ENCODE peak calls at places on chromosomes 12 and 14, in nine cellular contexts. N, A, W, H, G, V, P, D and C are unnamed samples.

GRCh38 chr12:1859643-1860042 is 39.3 kb downstream of the LRTM2 start:
- DNase-seq in V (no peak), A (no peak), D (no peak), H (no peak), W (no peak), G (peak), P (no peak), N (peak), C (no peak)

GRCh38 chr12:112303004-112303403 is 79.2 kb downstream of the HECTD4 start:
- DNase-seq in D (peak), N (peak), G (peak), H (no peak), V (no peak), A (peak), P (no peak), W (no peak), C (no peak)

GRCh38 chr12:2811791-2812190 is 677 bp upstream of the ITFG2 start:
- DNase-seq in W (no peak), H (no peak), P (no peak), A (no peak), N (no peak), G (no peak), D (no peak), V (no peak), C (no peak)

GRCh38 chr12:94570161-94570560 is 80.2 kb downstream of the TMCC3 start:
- DNase-seq in P (no peak), G (no peak), V (no peak), N (no peak), D (no peak), W (no peak), A (peak), H (peak), C (no peak)

GRCh38 chr14:43939836-43940235 is 567.2 kb downstream of the FSCB start:
- DNase-seq in G (no peak), D (no peak), N (no peak), V (no peak), P (no peak), W (no peak), H (no peak), A (no peak), C (no peak)

GRCh38 chr12:112937741-112938719 is at the start of gene OAS3:
- DNase-seq in V (peak), W (peak), N (peak), A (peak), P (peak), G (peak), H (peak), D (peak), C (peak)

GRCh38 chr12:42090899-42091298 is 53.8 kb downstream of the GXYLT1 start:
- DNase-seq in V (no peak), H (no peak), W (no peak), A (peak), D (no peak), N (no peak), P (no peak), G (no peak), C (no peak)

GRCh38 chr14:102164241-102164641 is 24.5 kb downstream of the WDR20 start:
- DNase-seq in V (no peak), G (no peak), N (no peak), P (no peak), D (no peak), A (peak), H (no peak), W (no peak), C (peak)

GRCh38 chr12:5044420-5045295 is 979 bp downstream of the KCNA5 start:
- DNase-seq in N (no peak), H (no peak), P (no peak), W (no peak), A (no peak), V (no peak), G (no peak), D (no peak), C (no peak)

GRCh38 chr12:115176741-115177400 is 492.9 kb upstream of the TBX3 start:
- DNase-seq in D (no peak), W (no peak), A (no peak), P (peak), H (no peak), N (no peak), G (no peak), V (no peak), C (no peak)

GRCh38 chr12:89883630-89884364 is 175.2 kb upstream of the ATP2B1 start:
- DNase-seq in G (no peak), P (no peak), N (no peak), V (no peak), D (no peak), H (no peak), A (peak), W (no peak), C (no peak)

GRCh38 chr12:5688226-5688625 is 256.3 kb downstream of the NTF3 start:
- DNase-seq in N (no peak), P (no peak), A (no peak), H (no peak), W (no peak), D (no peak), G (no peak), V (no peak), C (no peak)

GRCh38 chr12:59645242-59645641 is 49.4 kb downstream of the SLC16A7 start:
- DNase-seq in P (no peak), V (no peak), A (no peak), G (no peak), N (no peak), H (no peak), W (no peak), D (no peak), C (no peak)

GRCh38 chr12:31362759-31363415 is 36.9 kb upstream of the SINHCAF start:
- DNase-seq in N (peak), D (peak), P (no peak), G (peak), H (no peak), A (no peak), V (peak), W (peak), C (peak)

GRCh38 chr14:75861161-75861621 is 120.6 kb downstream of the TGFB3 start:
- DNase-seq in D (no peak), N (peak), V (no peak), A (no peak), P (no peak), W (peak), H (peak), G (peak), C (peak)

GRCh38 chr14:68952544-68953535 is 26.3 kb downstream of the ACTN1 start:
- DNase-seq in G (no peak), D (no peak), A (no peak), N (peak), H (no peak), V (no peak), P (peak), W (no peak), C (no peak)

GRCh38 chr14:93160353-93160801 is 24.3 kb downstream of the MOAP1 start:
- DNase-seq in H (peak), V (peak), N (peak), P (peak), G (peak), D (no peak), W (no peak), A (no peak), C (peak)

GRCh38 chr12:62834971-62835547 is 99.9 kb downstream of the PPM1H start:
- DNase-seq in H (peak), V (no peak), G (no peak), N (no peak), W (no peak), A (no peak), P (no peak), D (peak), C (no peak)

GRCh38 chr14:103052407-103052806 is 4.9 kb downstream of the CDC42BPB start:
- DNase-seq in G (no peak), W (no peak), P (no peak), V (no peak), H (no peak), N (no peak), D (peak), A (no peak), C (peak)

GRCh38 chr12:7934560-7935463 is 1.2 kb downstream of the SLC2A3 start:
- DNase-seq in N (peak), D (no peak), V (no peak), H (no peak), A (peak), G (no peak), P (no peak), W (no peak), C (peak)

GRCh38 chr12:116194935-116195431 is 82.5 kb downstream of the MED13L start:
- DNase-seq in A (no peak), W (no peak), P (no peak), D (peak), G (peak), H (no peak), V (no peak), N (peak), C (peak)

GRCh38 chr14:76846331-76847047 is 20.3 kb downstream of the LRRC74A start:
- DNase-seq in G (no peak), H (no peak), D (no peak), W (no peak), P (no peak), A (no peak), N (no peak), V (no peak), C (peak)

GRCh38 chr12:12791756-12792346 is 6.4 kb downstream of the APOLD1 start:
- DNase-seq in P (peak), N (no peak), H (no peak), A (no peak), V (no peak), D (no peak), G (peak), W (no peak), C (no peak)

GRCh38 chr12:93122569-93123091 is 193.5 kb upstream of the EEA1 start:
- DNase-seq in G (no peak), H (no peak), D (no peak), W (peak), N (no peak), V (no peak), P (no peak), A (no peak), C (no peak)

GRCh38 chr12:10582704-10583103 is 30.7 kb downstream of the MAGOHB start:
- DNase-seq in P (no peak), H (no peak), W (no peak), A (no peak), G (no peak), N (no peak), D (no peak), V (no peak), C (no peak)

GRCh38 chr12:98549371-98550110 is 34.2 kb downstream of the TMPO start:
- DNase-seq in H (no peak), G (no peak), W (no peak), P (no peak), N (no peak), A (no peak), D (no peak), V (no peak), C (no peak)

GRCh38 chr12:85821759-85822158 is 14.4 kb downstream of the RASSF9 start:
- DNase-seq in G (peak), V (no peak), W (peak), D (no peak), P (no peak), A (peak), H (no peak), N (no peak), C (no peak)

GRCh38 chr14:101716077-101716950 is 45.2 kb upstream of the PPP2R5C start:
- DNase-seq in D (no peak), H (no peak), G (no peak), A (no peak), P (no peak), W (no peak), V (no peak), N (peak), C (no peak)

GRCh38 chr12:7937867-7938506 is 2.0 kb upstream of the SLC2A3 start:
- DNase-seq in D (no peak), N (peak), G (peak), W (no peak), V (no peak), A (peak), P (no peak), H (no peak), C (peak)

GRCh38 chr12:130026608-130027176 is 122.9 kb upstream of the TMEM132D start:
- DNase-seq in V (peak), N (peak), W (peak), P (peak), G (peak), A (no peak), H (no peak), D (no peak), C (peak)

GRCh38 chr12:116582610-116583009 is 23.4 kb downstream of the MAP1LC3B2 start:
- DNase-seq in H (no peak), W (no peak), D (no peak), V (no peak), G (no peak), N (peak), P (no peak), A (no peak), C (no peak)

GRCh38 chr12:96425973-96426372 is 25.7 kb upstream of the CDK17 start:
- DNase-seq in G (no peak), H (no peak), A (no peak), W (no peak), P (no peak), V (no peak), N (no peak), D (no peak), C (peak)

GRCh38 chr12:29149691-29150382 is 759 bp downstream of the FAR2 start:
- DNase-seq in G (no peak), N (peak), V (peak), W (no peak), D (no peak), A (no peak), H (no peak), P (no peak), C (no peak)

GRCh38 chr14:22821193-22822016 is 6.2 kb upstream of the SLC7A7 start:
- DNase-seq in N (no peak), H (no peak), V (no peak), G (peak), W (peak), D (no peak), A (no peak), P (no peak), C (no peak)

GRCh38 chr14:94673781-94674231 is 61.6 kb downstream of the SERPINA3 start:
- DNase-seq in N (no peak), G (no peak), A (peak), V (no peak), W (no peak), H (no peak), D (no peak), P (no peak), C (no peak)
- TF ChIP-seq MAX in N (no peak), G (no peak), A (no peak), V (no peak), W (no peak), H (no peak), D (no peak), P (no peak), C (no peak)

DNA sequence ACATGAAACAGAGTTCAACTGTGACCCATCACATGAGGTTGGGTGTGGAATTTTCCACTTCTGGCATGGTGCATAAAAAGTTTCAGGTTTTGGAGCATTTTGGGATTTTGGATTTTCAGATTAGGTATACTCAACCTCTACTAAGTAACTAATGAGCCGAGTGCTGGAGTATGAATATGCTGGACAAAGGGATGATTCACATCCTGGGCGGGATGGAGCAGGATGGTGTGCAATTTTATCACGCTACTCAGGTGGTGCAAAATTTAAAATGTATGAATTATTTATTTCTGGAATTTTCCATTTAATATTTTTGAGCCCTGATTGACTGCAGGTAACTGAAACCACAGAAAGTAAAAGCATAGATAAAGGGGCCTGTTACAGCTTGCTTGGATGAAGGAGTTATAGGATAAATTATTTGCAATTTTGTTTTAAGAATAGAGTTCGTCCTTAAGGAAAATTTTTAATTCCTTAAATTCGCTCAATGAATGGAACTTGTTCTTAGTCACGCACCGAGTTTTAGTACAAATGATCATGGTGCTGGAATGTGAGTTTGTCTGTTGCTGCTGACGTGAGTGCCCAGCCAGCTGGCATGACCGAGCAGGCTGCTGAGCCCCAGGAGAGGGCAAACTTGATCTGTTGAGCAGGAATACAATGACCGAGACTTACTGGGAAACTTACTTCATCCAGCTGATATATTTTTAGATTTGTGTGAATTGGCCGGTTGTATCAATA is 176.3 kb downstream of the ESR2 start:
- DNase-seq in A (no peak), P (no peak), D (no peak), W (no peak), G (peak), V (no peak), N (no peak), H (no peak), C (no peak)
- TF ChIP-seq MAX in A (no peak), P (no peak), D (no peak), W (no peak), G (no peak), V (no peak), N (no peak), H (no peak), C (no peak)

DNA sequence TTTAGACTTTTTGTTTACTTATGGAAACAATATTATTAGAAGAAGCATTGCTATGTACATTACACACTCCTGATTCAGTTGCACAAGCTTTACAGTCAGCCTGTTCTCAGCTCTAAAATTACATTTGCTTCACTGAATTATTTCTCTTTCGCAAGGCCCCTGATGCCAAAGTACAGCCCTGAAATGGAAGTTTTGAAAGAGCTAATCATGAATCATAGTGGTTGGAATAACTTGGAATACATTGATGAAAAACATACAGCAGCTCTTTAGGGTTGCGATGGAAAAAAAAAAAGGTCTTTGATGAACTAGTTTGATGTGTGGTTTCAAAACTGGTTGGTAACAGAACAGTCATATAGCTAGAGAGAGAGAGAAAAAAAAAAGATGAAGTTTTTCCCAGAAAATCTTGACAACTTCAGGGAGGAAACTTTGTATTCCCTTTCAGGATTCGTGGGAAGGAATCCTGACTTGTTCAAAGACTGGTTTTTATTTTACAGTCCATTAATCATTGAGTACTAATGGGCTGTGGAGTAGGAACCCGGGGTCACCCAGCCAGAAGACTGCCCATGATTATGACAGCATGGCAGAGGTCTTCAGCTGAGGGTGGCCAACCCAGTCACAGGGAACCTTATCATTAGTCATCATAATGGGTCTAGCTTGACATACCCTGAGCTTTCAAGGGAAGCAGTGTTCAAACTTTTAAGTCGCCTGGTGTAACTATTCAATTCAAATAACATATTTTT is 460.1 kb downstream of the NAV3 start:
- DNase-seq in W (peak), N (no peak), H (no peak), P (no peak), V (no peak), D (no peak), G (peak), A (no peak), C (no peak)
- TF ChIP-seq MAX in W (no peak), N (no peak), H (no peak), P (no peak), V (no peak), D (no peak), G (no peak), A (no peak), C (no peak)

GRCh38 chr12:53096089-53096741 is 1.3 kb upstream of the IGFBP6 start:
- DNase-seq in H (no peak), A (no peak), D (no peak), V (peak), N (no peak), W (no peak), G (no peak), P (no peak), C (no peak)
- TF ChIP-seq MAX in H (no peak), A (no peak), D (no peak), V (no peak), N (no peak), W (no peak), G (no peak), P (no peak), C (no peak)

GRCh38 chr12:47652491-47653234 is 53.2 kb downstream of the RPAP3 start:
- DNase-seq in P (no peak), H (no peak), A (no peak), N (peak), W (peak), G (peak), V (no peak), D (no peak), C (peak)

GRCh38 chr12:47650469-47650868 is 55.4 kb downstream of the RPAP3 start:
- DNase-seq in V (no peak), D (no peak), P (no peak), W (no peak), A (no peak), H (no peak), N (no peak), G (no peak), C (no peak)

GRCh38 chr12:47649381-47649780 is 56.4 kb downstream of the RPAP3 start:
- DNase-seq in P (no peak), D (no peak), A (no peak), N (no peak), V (no peak), H (no peak), G (no peak), W (no peak), C (no peak)

GRCh38 chr12:47648056-47648579 is 57.7 kb downstream of the RPAP3 start:
- DNase-seq in W (no peak), V (no peak), G (no peak), N (peak), D (no peak), P (no peak), A (no peak), H (no peak), C (no peak)

DNA sequence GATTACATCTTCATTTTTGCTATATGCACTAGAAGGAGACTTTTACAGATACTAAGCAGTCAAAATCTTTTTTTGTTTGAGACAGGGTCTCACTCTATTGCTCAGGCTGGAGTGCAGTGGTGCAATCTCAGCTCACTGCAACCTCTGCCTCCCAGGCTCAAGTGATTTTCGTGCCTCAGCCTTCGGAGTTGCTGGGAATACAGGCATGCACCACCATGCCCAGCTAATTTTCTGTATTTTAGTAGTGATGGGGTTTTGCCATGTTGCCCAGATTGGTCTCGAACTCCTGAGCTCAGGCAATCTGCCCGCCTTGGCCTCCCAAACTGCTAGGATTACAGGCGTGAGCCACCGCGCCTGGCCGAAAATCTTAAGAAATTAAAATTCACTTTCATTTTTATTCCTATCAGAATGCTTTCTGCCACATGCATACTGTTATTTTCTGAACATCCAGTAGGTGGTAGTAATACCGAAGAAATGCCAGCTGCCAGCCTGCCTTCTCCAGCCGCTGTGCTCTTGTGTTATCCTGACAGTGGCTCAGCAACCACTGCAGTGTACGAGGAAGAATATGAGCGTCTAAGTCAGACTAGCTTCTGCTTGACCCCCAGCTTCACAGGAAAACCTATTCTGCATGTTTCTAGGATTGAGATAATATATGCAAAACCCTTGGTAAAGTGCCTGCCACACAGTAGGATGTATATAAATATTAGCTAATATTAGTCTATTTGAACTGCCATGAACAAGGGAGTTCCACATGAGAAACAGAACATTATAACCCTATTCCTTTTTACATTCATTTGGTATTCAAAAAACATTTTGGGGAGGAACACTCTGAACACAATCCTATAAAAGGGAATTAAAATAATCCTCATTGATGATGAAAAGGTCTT is 54.2 kb downstream of the RPAP3 start:
- DNase-seq in P (peak), H (peak), A (peak), W (peak), N (peak), G (peak), D (peak), V (peak), C (peak)
- TF ChIP-seq MAX in P (no peak), H (no peak), A (no peak), W (no peak), N (no peak), G (no peak), D (no peak), V (no peak), C (peak)